ENCODE peak calls at places on chromosomes 4 and X, in nine cellular contexts. One of them, this sample, is unnamed.

GRCh38 chr4:189436207-189436606 is 504.5 kb upstream of the FRG1 start:
- DNase-seq in activated B cell treated with CpG ODN at 0.5 μM for 24 hours: no peak
- DNase-seq in kidney epithelial cell: no peak
- DNase-seq in astrocyte of the spinal cord: no peak
- DNase-seq in CD4-positive, alpha-beta T cell: no peak
- DNase-seq in transverse colon: no peak
- DNase-seq in IMR-90: no peak
- DNase-seq in endothelial cell: peak; percentile 10
- DNase-seq in lung: no peak
- DNase-seq in this sample: no peak

GRCh38 chr4:39718366-39719323 is 20.7 kb downstream of the UBE2K start:
- DNase-seq in activated B cell treated with CpG ODN at 0.5 μM for 24 hours: no peak
- DNase-seq in kidney epithelial cell: no peak
- DNase-seq in astrocyte of the spinal cord: no peak
- DNase-seq in CD4-positive, alpha-beta T cell: no peak
- DNase-seq in transverse colon: no peak
- DNase-seq in IMR-90: no peak
- DNase-seq in endothelial cell: no peak
- DNase-seq in lung: peak; percentile 26
- DNase-seq in this sample: no peak

GRCh38 chrX:154979671-154980070 is 42.9 kb downstream of the F8 start:
- DNase-seq in activated B cell treated with CpG ODN at 0.5 μM for 24 hours: no peak
- DNase-seq in kidney epithelial cell: no peak
- DNase-seq in astrocyte of the spinal cord: no peak
- DNase-seq in CD4-positive, alpha-beta T cell: no peak
- DNase-seq in transverse colon: no peak
- DNase-seq in IMR-90: no peak
- DNase-seq in endothelial cell: no peak
- DNase-seq in lung: no peak
- DNase-seq in this sample: no peak

GRCh38 chr4:40196724-40197281 is at the start of gene RHOH:
- DNase-seq in activated B cell treated with CpG ODN at 0.5 μM for 24 hours: peak; percentile 55
- DNase-seq in kidney epithelial cell: no peak
- DNase-seq in astrocyte of the spinal cord: no peak
- DNase-seq in CD4-positive, alpha-beta T cell: peak; percentile 67
- DNase-seq in transverse colon: peak; percentile 76
- DNase-seq in IMR-90: no peak
- DNase-seq in endothelial cell: peak; percentile 13
- DNase-seq in lung: no peak
- DNase-seq in this sample: no peak

GRCh38 chr4:122901621-122902020 is 20.8 kb downstream of the NUDT6 start:
- DNase-seq in activated B cell treated with CpG ODN at 0.5 μM for 24 hours: no peak
- DNase-seq in kidney epithelial cell: no peak
- DNase-seq in astrocyte of the spinal cord: no peak
- DNase-seq in CD4-positive, alpha-beta T cell: no peak
- DNase-seq in transverse colon: no peak
- DNase-seq in IMR-90: peak; percentile 58
- DNase-seq in endothelial cell: no peak
- DNase-seq in lung: no peak
- DNase-seq in this sample: no peak

GRCh38 chr4:12548678-12549077 is 935.5 kb downstream of the RAB28 start:
- DNase-seq in activated B cell treated with CpG ODN at 0.5 μM for 24 hours: no peak
- DNase-seq in kidney epithelial cell: no peak
- DNase-seq in astrocyte of the spinal cord: no peak
- DNase-seq in CD4-positive, alpha-beta T cell: no peak
- DNase-seq in transverse colon: no peak
- DNase-seq in IMR-90: no peak
- DNase-seq in endothelial cell: no peak
- DNase-seq in lung: no peak
- DNase-seq in this sample: no peak

GRCh38 chr4:70399319-70399718 is 1.6 kb downstream of the OPRPN start:
- DNase-seq in activated B cell treated with CpG ODN at 0.5 μM for 24 hours: no peak
- DNase-seq in kidney epithelial cell: peak; percentile 9
- DNase-seq in astrocyte of the spinal cord: no peak
- DNase-seq in CD4-positive, alpha-beta T cell: no peak
- DNase-seq in transverse colon: no peak
- DNase-seq in IMR-90: no peak
- DNase-seq in endothelial cell: no peak
- DNase-seq in lung: no peak
- DNase-seq in this sample: no peak

GRCh38 chrX:114582264-114582632 is 1.6 kb upstream of the HTR2C start:
- DNase-seq in activated B cell treated with CpG ODN at 0.5 μM for 24 hours: no peak
- DNase-seq in kidney epithelial cell: no peak
- DNase-seq in astrocyte of the spinal cord: no peak
- DNase-seq in CD4-positive, alpha-beta T cell: no peak
- DNase-seq in transverse colon: no peak
- DNase-seq in IMR-90: no peak
- DNase-seq in endothelial cell: no peak
- DNase-seq in lung: no peak
- DNase-seq in this sample: no peak

GRCh38 chrX:82218361-82218760 is 1016.5 kb downstream of the SH3BGRL start:
- DNase-seq in activated B cell treated with CpG ODN at 0.5 μM for 24 hours: no peak
- DNase-seq in kidney epithelial cell: no peak
- DNase-seq in astrocyte of the spinal cord: no peak
- DNase-seq in CD4-positive, alpha-beta T cell: no peak
- DNase-seq in transverse colon: no peak
- DNase-seq in IMR-90: peak; percentile 0
- DNase-seq in endothelial cell: no peak
- DNase-seq in lung: no peak
- DNase-seq in this sample: no peak

GRCh38 chrX:49209434-49210251 is 9.7 kb upstream of the SYP start:
- DNase-seq in activated B cell treated with CpG ODN at 0.5 μM for 24 hours: no peak
- DNase-seq in kidney epithelial cell: no peak
- DNase-seq in astrocyte of the spinal cord: no peak
- DNase-seq in CD4-positive, alpha-beta T cell: no peak
- DNase-seq in transverse colon: no peak
- DNase-seq in IMR-90: no peak
- DNase-seq in endothelial cell: no peak
- DNase-seq in lung: no peak
- DNase-seq in this sample: no peak

GRCh38 chr4:75908555-75908954 is 6.3 kb upstream of the PPEF2 start:
- DNase-seq in activated B cell treated with CpG ODN at 0.5 μM for 24 hours: no peak
- DNase-seq in kidney epithelial cell: no peak
- DNase-seq in astrocyte of the spinal cord: no peak
- DNase-seq in CD4-positive, alpha-beta T cell: no peak
- DNase-seq in transverse colon: no peak
- DNase-seq in IMR-90: no peak
- DNase-seq in endothelial cell: no peak
- DNase-seq in lung: no peak
- DNase-seq in this sample: no peak

GRCh38 chrX:12970691-12971202 is 4.2 kb upstream of the TMSB4X start:
- DNase-seq in activated B cell treated with CpG ODN at 0.5 μM for 24 hours: no peak
- DNase-seq in kidney epithelial cell: no peak
- DNase-seq in astrocyte of the spinal cord: peak; percentile 74
- DNase-seq in CD4-positive, alpha-beta T cell: peak; percentile 48
- DNase-seq in transverse colon: no peak
- DNase-seq in IMR-90: peak; percentile 75
- DNase-seq in endothelial cell: no peak
- DNase-seq in lung: no peak
- DNase-seq in this sample: no peak

GRCh38 chrX:38008658-38009057 is 2.3 kb downstream of the SYTL5 start:
- DNase-seq in activated B cell treated with CpG ODN at 0.5 μM for 24 hours: no peak
- DNase-seq in kidney epithelial cell: no peak
- DNase-seq in astrocyte of the spinal cord: no peak
- DNase-seq in CD4-positive, alpha-beta T cell: no peak
- DNase-seq in transverse colon: no peak
- DNase-seq in IMR-90: no peak
- DNase-seq in endothelial cell: no peak
- DNase-seq in lung: no peak
- DNase-seq in this sample: no peak

GRCh38 chr4:153137168-153137567 is 67.1 kb upstream of the TRIM2 start:
- DNase-seq in activated B cell treated with CpG ODN at 0.5 μM for 24 hours: no peak
- DNase-seq in kidney epithelial cell: no peak
- DNase-seq in astrocyte of the spinal cord: peak; percentile 83
- DNase-seq in CD4-positive, alpha-beta T cell: no peak
- DNase-seq in transverse colon: no peak
- DNase-seq in IMR-90: peak; percentile 83
- DNase-seq in endothelial cell: no peak
- DNase-seq in lung: no peak
- DNase-seq in this sample: no peak

GRCh38 chrX:55488268-55488558 is 1.4 kb downstream of the USP51 start:
- DNase-seq in activated B cell treated with CpG ODN at 0.5 μM for 24 hours: no peak
- DNase-seq in kidney epithelial cell: no peak
- DNase-seq in astrocyte of the spinal cord: no peak
- DNase-seq in CD4-positive, alpha-beta T cell: no peak
- DNase-seq in transverse colon: no peak
- DNase-seq in IMR-90: no peak
- DNase-seq in endothelial cell: no peak
- DNase-seq in lung: no peak
- DNase-seq in this sample: no peak

GRCh38 chr4:165738571-165738970 is 134.5 kb upstream of the TLL1 start:
- DNase-seq in activated B cell treated with CpG ODN at 0.5 μM for 24 hours: no peak
- DNase-seq in kidney epithelial cell: no peak
- DNase-seq in astrocyte of the spinal cord: no peak
- DNase-seq in CD4-positive, alpha-beta T cell: no peak
- DNase-seq in transverse colon: no peak
- DNase-seq in IMR-90: no peak
- DNase-seq in endothelial cell: no peak
- DNase-seq in lung: no peak
- DNase-seq in this sample: no peak

GRCh38 chr4:181966084-181966483 is 277.1 kb upstream of the TENM3 start:
- DNase-seq in activated B cell treated with CpG ODN at 0.5 μM for 24 hours: no peak
- DNase-seq in kidney epithelial cell: no peak
- DNase-seq in astrocyte of the spinal cord: peak; percentile 53
- DNase-seq in CD4-positive, alpha-beta T cell: no peak
- DNase-seq in transverse colon: no peak
- DNase-seq in IMR-90: peak; percentile 68
- DNase-seq in endothelial cell: no peak
- DNase-seq in lung: no peak
- DNase-seq in this sample: no peak

GRCh38 chr4:129526812-129527211 is 430.9 kb downstream of the C4orf33 start:
- DNase-seq in activated B cell treated with CpG ODN at 0.5 μM for 24 hours: no peak
- DNase-seq in kidney epithelial cell: no peak
- DNase-seq in astrocyte of the spinal cord: no peak
- DNase-seq in CD4-positive, alpha-beta T cell: no peak
- DNase-seq in transverse colon: no peak
- DNase-seq in IMR-90: no peak
- DNase-seq in endothelial cell: no peak
- DNase-seq in lung: no peak
- DNase-seq in this sample: no peak

DNA sequence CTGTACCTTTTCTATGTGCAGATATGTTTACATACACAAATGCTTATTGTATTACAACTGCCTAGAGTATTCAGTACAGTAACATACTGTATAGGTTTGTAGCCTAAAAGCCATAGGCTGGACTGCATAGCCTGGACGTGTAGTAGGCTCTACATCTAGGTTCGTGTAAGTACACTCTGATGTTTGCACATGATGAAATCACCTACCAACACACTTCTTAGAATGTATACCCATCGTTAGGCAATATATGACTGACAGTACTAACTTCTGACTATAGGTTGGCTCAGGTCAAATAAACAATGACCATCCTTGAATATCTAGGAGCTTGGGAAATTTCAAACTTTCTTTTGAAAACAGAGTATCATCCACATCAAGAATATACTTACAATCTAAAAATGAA is 139.0 kb downstream of the CORIN start:
- DNase-seq in activated B cell treated with CpG ODN at 0.5 μM for 24 hours: no peak
- DNase-seq in kidney epithelial cell: no peak
- DNase-seq in astrocyte of the spinal cord: no peak
- DNase-seq in CD4-positive, alpha-beta T cell: no peak
- DNase-seq in transverse colon: no peak
- DNase-seq in IMR-90: no peak
- DNase-seq in endothelial cell: no peak
- DNase-seq in lung: no peak
- DNase-seq in this sample: no peak
- TF ChIP-seq CTCF in activated B cell treated with CpG ODN at 0.5 μM for 24 hours: no peak
- TF ChIP-seq CTCF in kidney epithelial cell: no peak
- TF ChIP-seq CTCF in astrocyte of the spinal cord: no peak
- TF ChIP-seq CTCF in CD4-positive, alpha-beta T cell: no peak
- TF ChIP-seq CTCF in transverse colon: no peak
- TF ChIP-seq CTCF in IMR-90: no peak
- TF ChIP-seq CTCF in endothelial cell: no peak
- TF ChIP-seq CTCF in lung: no peak
- TF ChIP-seq CTCF in this sample: no peak

GRCh38 chr4:80335554-80336358 is at the start of gene CFAP299:
- DNase-seq in activated B cell treated with CpG ODN at 0.5 μM for 24 hours: peak; percentile 32
- DNase-seq in kidney epithelial cell: peak; percentile 63
- DNase-seq in astrocyte of the spinal cord: peak; percentile 88
- DNase-seq in CD4-positive, alpha-beta T cell: peak; percentile 34
- DNase-seq in transverse colon: peak; percentile 87
- DNase-seq in IMR-90: peak; percentile 90
- DNase-seq in endothelial cell: peak; percentile 86
- DNase-seq in lung: peak; percentile 88
- DNase-seq in this sample: peak; percentile 67
- TF ChIP-seq CTCF in activated B cell treated with CpG ODN at 0.5 μM for 24 hours: no peak
- TF ChIP-seq CTCF in kidney epithelial cell: peak; percentile 75
- TF ChIP-seq CTCF in astrocyte of the spinal cord: peak; percentile 72
- TF ChIP-seq CTCF in CD4-positive, alpha-beta T cell: no peak
- TF ChIP-seq CTCF in transverse colon: peak; percentile 37
- TF ChIP-seq CTCF in IMR-90: peak; percentile 58
- TF ChIP-seq CTCF in endothelial cell: peak; percentile 60
- TF ChIP-seq CTCF in lung: no peak
- TF ChIP-seq CTCF in this sample: peak; percentile 78

GRCh38 chrX:105975382-105975781 is 63.1 kb downstream of the SERPINA7 start:
- DNase-seq in activated B cell treated with CpG ODN at 0.5 μM for 24 hours: no peak
- DNase-seq in kidney epithelial cell: no peak
- DNase-seq in astrocyte of the spinal cord: peak; percentile 14
- DNase-seq in CD4-positive, alpha-beta T cell: no peak
- DNase-seq in transverse colon: no peak
- DNase-seq in IMR-90: peak; percentile 1
- DNase-seq in endothelial cell: no peak
- DNase-seq in lung: no peak
- DNase-seq in this sample: no peak
- TF ChIP-seq CTCF in activated B cell treated with CpG ODN at 0.5 μM for 24 hours: no peak
- TF ChIP-seq CTCF in kidney epithelial cell: no peak
- TF ChIP-seq CTCF in astrocyte of the spinal cord: peak; percentile 20
- TF ChIP-seq CTCF in CD4-positive, alpha-beta T cell: no peak
- TF ChIP-seq CTCF in transverse colon: no peak
- TF ChIP-seq CTCF in IMR-90: no peak
- TF ChIP-seq CTCF in endothelial cell: no peak
- TF ChIP-seq CTCF in lung: no peak
- TF ChIP-seq CTCF in this sample: peak; percentile 29

DNA sequence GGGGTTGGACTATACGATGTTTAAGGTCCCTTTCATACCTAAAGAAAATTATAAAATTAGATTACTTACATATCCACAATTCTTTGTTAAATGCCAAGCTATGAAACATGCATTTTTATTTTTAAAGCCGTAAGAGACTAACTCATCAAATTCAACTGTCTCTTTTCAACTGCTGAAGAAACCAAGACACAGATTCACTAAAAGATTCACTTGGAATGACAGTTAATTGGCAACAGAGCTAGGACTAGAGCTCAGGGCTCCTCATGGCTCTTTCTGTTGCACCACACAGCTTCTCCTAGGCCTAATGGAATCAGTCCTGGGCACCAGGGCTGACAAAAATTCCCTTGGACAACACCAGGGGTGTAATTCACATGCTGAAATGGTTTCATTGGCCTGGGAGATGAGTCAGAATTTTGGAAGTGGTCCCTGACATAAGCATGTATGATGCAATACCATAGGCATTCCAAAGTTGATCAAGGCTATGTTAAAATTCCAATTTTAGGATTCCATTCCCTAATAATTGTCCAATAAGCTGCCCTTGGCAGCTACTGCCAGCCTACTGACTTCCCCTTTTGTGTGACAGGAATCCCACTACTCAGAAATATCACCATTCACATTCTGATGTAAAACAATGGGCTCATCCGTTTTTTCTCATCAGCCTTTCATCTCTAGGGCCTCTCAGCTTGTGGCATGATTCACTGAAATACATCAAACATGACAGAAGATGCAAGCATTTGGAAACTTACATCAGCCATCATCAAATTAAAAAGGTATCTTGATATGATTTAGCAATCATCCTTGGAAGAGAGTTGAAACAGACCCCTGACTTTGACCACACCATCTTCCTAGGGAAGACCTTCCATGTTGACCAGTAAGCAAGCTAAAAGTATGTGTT is 54.2 kb downstream of the PLAC1 start:
- DNase-seq in activated B cell treated with CpG ODN at 0.5 μM for 24 hours: no peak
- DNase-seq in kidney epithelial cell: no peak
- DNase-seq in astrocyte of the spinal cord: peak; percentile 88
- DNase-seq in CD4-positive, alpha-beta T cell: no peak
- DNase-seq in transverse colon: no peak
- DNase-seq in IMR-90: peak; percentile 90
- DNase-seq in endothelial cell: no peak
- DNase-seq in lung: no peak
- DNase-seq in this sample: no peak
- TF ChIP-seq CTCF in activated B cell treated with CpG ODN at 0.5 μM for 24 hours: no peak
- TF ChIP-seq CTCF in kidney epithelial cell: no peak
- TF ChIP-seq CTCF in astrocyte of the spinal cord: peak; percentile 17
- TF ChIP-seq CTCF in CD4-positive, alpha-beta T cell: no peak
- TF ChIP-seq CTCF in transverse colon: no peak
- TF ChIP-seq CTCF in IMR-90: peak; percentile 24
- TF ChIP-seq CTCF in endothelial cell: no peak
- TF ChIP-seq CTCF in lung: no peak
- TF ChIP-seq CTCF in this sample: no peak